ENCODE peak calls at places on chromosomes 4 and X, in four cellular contexts. D is ovary, X is KG1, I is NCI-H1105. Y is an unnamed sample.

GRCh38 chr4:162921178-162921785 is 245.4 kb downstream of the NAF1 start:
- DNase-seq in D (no peak), X (no peak), I (no peak), Y (no peak)

GRCh38 chr4:16027626-16028025 is 56.2 kb downstream of the PROM1 start:
- DNase-seq in D (no peak), X (no peak), I (no peak), Y (no peak)

GRCh38 chr4:76055005-76055404 is 19.1 kb upstream of the CXCL11 start:
- DNase-seq in D (no peak), X (no peak), I (no peak), Y (peak)

GRCh38 chr4:62495039-62495438 is 1294.9 kb downstream of the ADGRL3 start:
- DNase-seq in D (no peak), X (no peak), I (no peak), Y (no peak)

GRCh38 chrX:154714925-154715324 is 36.0 kb downstream of the GAB3 start:
- DNase-seq in D (no peak), X (peak), I (peak), Y (no peak)

GRCh38 chrX:120517936-120518335 is 42.8 kb downstream of the CUL4B start:
- DNase-seq in D (no peak), X (no peak), I (no peak), Y (no peak)

GRCh38 chrX:69298466-69299140 is 133.3 kb upstream of the PJA1 start:
- DNase-seq in D (no peak), X (no peak), I (no peak), Y (no peak)

GRCh38 chrX:15646031-15646430 is 18.6 kb downstream of the CLTRN start:
- DNase-seq in D (no peak), X (no peak), I (no peak), Y (no peak)

GRCh38 chr4:177492022-177492421 is 49.8 kb upstream of the AGA start:
- DNase-seq in D (no peak), X (no peak), I (no peak), Y (no peak)

GRCh38 chr4:105587851-105588250 is 35.4 kb downstream of the ARHGEF38 start:
- DNase-seq in D (no peak), X (no peak), I (no peak), Y (no peak)

GRCh38 chr4:6687947-6688878 is 5.5 kb upstream of the S100P start:
- DNase-seq in D (no peak), X (no peak), I (no peak), Y (no peak)

GRCh38 chr4:183348136-183348535 is 25.9 kb upstream of the CLDN24 start:
- DNase-seq in D (no peak), X (no peak), I (no peak), Y (no peak)

GRCh38 chr4:26032572-26033320 is 118.7 kb downstream of the SMIM20 start:
- DNase-seq in D (no peak), X (no peak), I (no peak), Y (no peak)

GRCh38 chrX:130171446-130172126 is at the start of gene RAB33A:
- DNase-seq in D (peak), X (no peak), I (peak), Y (no peak)